ENCODE peak calls at places on chromosomes 13 and 19, in six cellular contexts. G, C, Z, O, T and I are unnamed samples.

GRCh38 chr19:19866599-19867248 is 1.0 kb downstream of the ZNF253 start:
- DNase-seq in G (peak; percentile 29), Z (peak; percentile 17), C (peak; percentile 15), O (peak; percentile 58), T (no peak), I (peak; percentile 6)

GRCh38 chr19:53892301-53892980 is 10.4 kb downstream of the PRKCG start:
- DNase-seq in O (no peak), T (no peak), G (no peak), Z (no peak), C (no peak), I (no peak)

GRCh38 chr13:111952814-111953213 is 114.1 kb upstream of the SOX1 start:
- DNase-seq in Z (no peak), G (no peak), T (no peak), C (no peak), O (no peak), I (no peak)

GRCh38 chr19:51026554-51026831 is at the start of gene KLK11:
- DNase-seq in T (no peak), C (no peak), O (no peak), G (no peak), Z (no peak), I (no peak)

GRCh38 chr19:41753936-41754529 is 1.3 kb upstream of the CEACAM6 start:
- DNase-seq in T (no peak), C (peak; percentile 36), O (peak; percentile 14), G (peak; percentile 12), Z (peak; percentile 67), I (peak; percentile 26)

GRCh38 chr13:22316494-22317025 is 645.7 kb downstream of the FGF9 start:
- DNase-seq in O (no peak), C (no peak), G (no peak), T (no peak), Z (no peak), I (no peak)

GRCh38 chr19:34145741-34146202 is 26.5 kb upstream of the LSM14A start:
- DNase-seq in Z (peak; percentile 60), T (no peak), O (peak; percentile 46), G (peak; percentile 67), C (peak; percentile 70), I (peak; percentile 72)

GRCh38 chr13:44819245-44819644 is 170.0 kb downstream of the NUFIP1 start:
- DNase-seq in C (peak; percentile 73), O (peak; percentile 57), T (peak; percentile 58), G (peak; percentile 76), Z (no peak), I (peak; percentile 82)

GRCh38 chr13:27403727-27404385 is 20.6 kb upstream of the GTF3A start:
- DNase-seq in C (no peak), Z (no peak), O (peak; percentile 71), T (no peak), G (no peak), I (no peak)

GRCh38 chr13:29908411-29908810 is 58.0 kb upstream of the UBL3 start:
- DNase-seq in C (peak; percentile 56), Z (no peak), G (peak; percentile 92), T (no peak), O (no peak), I (peak; percentile 31)

GRCh38 chr13:65914707-65915106 is 1315.4 kb downstream of the PCDH9 start:
- DNase-seq in T (no peak), C (peak; percentile 63), Z (no peak), G (peak; percentile 3), O (no peak), I (peak; percentile 68)

GRCh38 chr19:17989425-17990094 is 18.4 kb upstream of the ARRDC2 start:
- DNase-seq in O (no peak), T (no peak), Z (no peak), G (no peak), C (no peak), I (no peak)

GRCh38 chr19:17560205-17560595 is 4.8 kb downstream of the COLGALT1 start:
- DNase-seq in O (no peak), C (peak; percentile 99), T (no peak), G (peak; percentile 98), Z (no peak), I (peak; percentile 98)

GRCh38 chr13:39353988-39354387 is 249.0 kb downstream of the LHFPL6 start:
- DNase-seq in O (no peak), G (peak; percentile 2), Z (no peak), C (peak; percentile 73), T (peak; percentile 21), I (peak; percentile 49)

GRCh38 chr19:32392142-32392541 is 13.4 kb upstream of the DPY19L3 start:
- DNase-seq in Z (no peak), T (no peak), O (no peak), G (no peak), C (no peak), I (no peak)

GRCh38 chr19:30719991-30720329 is 347.8 kb downstream of the ZNF536 start:
- DNase-seq in Z (peak; percentile 44), T (no peak), O (no peak), C (no peak), G (no peak), I (no peak)

DNA sequence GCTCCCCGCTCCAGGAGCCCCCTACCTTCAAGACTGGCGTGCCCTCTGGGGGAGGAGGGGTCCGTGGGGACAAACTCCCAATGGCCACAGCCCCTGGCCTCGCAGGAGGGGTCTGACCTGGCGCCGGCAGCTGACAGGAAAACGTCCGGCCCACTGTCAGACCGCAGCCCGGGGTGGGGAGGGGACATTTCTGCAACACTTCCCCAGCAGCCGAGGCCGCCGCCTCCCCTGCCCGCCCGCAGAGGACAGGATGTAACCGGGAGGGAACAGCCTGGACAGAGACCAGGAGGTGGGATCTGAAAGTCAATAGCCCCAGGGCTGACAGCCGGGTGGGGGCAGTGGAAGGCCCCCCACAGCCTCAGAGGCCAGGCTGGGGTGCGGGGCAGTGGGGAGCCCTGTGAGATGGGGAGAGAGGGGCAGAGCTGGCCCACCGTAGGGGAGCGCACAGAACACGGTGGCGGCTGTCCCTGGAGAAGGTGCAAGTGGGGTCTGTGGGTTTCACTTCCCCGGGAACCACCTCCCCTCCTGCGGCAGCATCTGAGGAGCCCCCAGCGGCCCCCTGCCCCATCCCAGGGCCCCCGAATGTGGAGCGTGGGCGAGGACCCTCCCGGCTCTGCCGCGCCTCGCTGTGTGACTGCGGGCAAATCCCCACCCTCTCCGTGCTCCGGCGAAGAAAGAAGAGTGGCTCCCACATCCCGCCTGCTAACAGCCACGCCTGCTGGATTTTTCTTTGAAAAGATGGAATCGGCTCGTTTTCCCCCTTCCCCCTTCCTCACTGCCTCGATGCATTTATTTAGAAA is at the start of gene PEAK3:
- DNase-seq in G (peak; percentile 67), C (peak; percentile 64), T (no peak), Z (no peak), O (no peak), I (peak; percentile 35)
- H3K4me3 ChIP-seq in G (peak within 1 kb of the TSS; percentile 44), C (no peak within 1 kb of the TSS), T (no peak within 1 kb of the TSS), Z (no peak within 1 kb of the TSS), O (peak within 1 kb of the TSS; percentile 57), I (peak within 1 kb of the TSS; percentile 31)

DNA sequence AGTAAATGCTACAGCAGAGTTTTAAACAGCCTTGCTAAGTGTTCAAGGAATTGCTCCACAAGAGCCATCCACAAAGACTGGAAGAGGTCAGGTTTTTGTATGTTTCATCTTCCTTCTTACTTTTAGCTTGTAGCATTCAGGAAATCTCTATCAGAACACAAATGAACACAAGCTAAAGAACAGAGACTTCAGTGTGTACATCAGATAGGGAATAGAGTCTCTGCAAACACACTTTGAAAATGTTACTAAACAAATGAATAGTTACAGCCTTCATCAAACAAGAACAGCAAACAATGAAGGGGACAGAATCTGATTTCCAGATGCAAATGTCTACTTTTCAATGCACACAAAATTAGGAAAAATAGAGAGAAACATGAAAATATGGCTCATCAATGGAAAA is 7.7 kb downstream of the ZNF563 start:
- DNase-seq in O (peak; percentile 75), T (no peak), G (no peak), C (no peak), Z (no peak), I (no peak)
- TF ChIP-seq CTCF in O (no peak), T (no peak), G (no peak), C (no peak), Z (no peak), I (no peak)

GRCh38 chr19:46785054-46785979 is 3.1 kb downstream of the SLC1A5 start:
- DNase-seq in O (no peak), T (no peak), G (peak; percentile 16), Z (no peak), C (peak; percentile 21), I (no peak)

GRCh38 chr19:46782355-46783019 is 5.9 kb downstream of the SLC1A5 start:
- DNase-seq in G (no peak), T (no peak), C (no peak), O (no peak), Z (no peak), I (no peak)

GRCh38 chr19:46785980-46786235 is 2.5 kb downstream of the SLC1A5 start:
- DNase-seq in Z (no peak), T (no peak), C (no peak), O (no peak), G (no peak), I (no peak)

GRCh38 chr19:46784262-46785053 is 3.9 kb downstream of the SLC1A5 start:
- DNase-seq in G (peak; percentile 95), Z (peak; percentile 83), O (peak; percentile 80), C (peak; percentile 95), T (peak; percentile 96), I (peak; percentile 90)

DNA sequence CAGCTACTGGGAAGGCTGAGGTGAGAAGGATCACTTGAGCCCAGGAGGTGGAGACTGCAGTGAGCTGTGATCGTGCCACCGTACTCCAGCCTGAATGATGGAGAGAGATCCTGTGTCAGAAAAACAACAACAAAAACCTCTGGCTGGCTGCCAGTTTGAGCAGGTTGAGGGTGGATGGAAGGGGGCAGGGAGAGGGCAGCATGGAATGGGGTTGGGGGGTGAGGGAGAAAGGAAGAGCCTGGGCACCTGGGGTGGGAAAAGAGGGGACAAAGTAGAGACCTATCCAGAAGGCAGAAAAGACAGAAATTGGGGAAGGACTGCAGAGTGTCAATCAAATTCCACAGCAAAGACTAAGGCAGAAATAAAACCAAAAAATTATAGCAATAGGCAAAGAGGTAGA is 4.7 kb downstream of the SLC1A5 start:
- DNase-seq in O (no peak), T (no peak), C (no peak), Z (no peak), G (no peak), I (no peak)
- H3K4me3 ChIP-seq in O (peak overlapping the region; percentile 98), T (peak overlapping the region; percentile 92), C (no peak overlapping the region), Z (peak overlapping the region; percentile 100), G (peak overlapping the region; percentile 96), I (peak overlapping the region; percentile 87)

GRCh38 chr19:47002106-47002766 is 17.4 kb upstream of the NPAS1 start:
- DNase-seq in T (no peak), G (no peak), Z (no peak), O (no peak), C (no peak), I (no peak)
- TF ChIP-seq CTCF in T (peak; percentile 66), G (no peak), Z (peak; percentile 21), O (no peak), C (peak; percentile 4), I (no peak)